ENCODE peak calls at places on chromosomes 7 and 10, in six cellular contexts. V, Y, M, X, U and O are unnamed samples. For H3K4me1, the result is how much of the 10 kb centered on the place peaks cover.

GRCh38 chr10:42690449-42691360 is 52.3 kb upstream of the ZNF33B start:
- DNase-seq in Y (no peak), M (no peak), U (no peak), X (no peak), V (peak), O (no peak)

GRCh38 chr10:69500864-69501468 is 49.7 kb downstream of the TSPAN15 start:
- DNase-seq in M (no peak), Y (no peak), V (peak), U (no peak), X (no peak), O (no peak)

GRCh38 chr7:38296059-38296857 is 22.8 kb upstream of the TARP start:
- DNase-seq in M (no peak), U (no peak), V (no peak), Y (no peak), X (no peak), O (no peak)

GRCh38 chr7:45101748-45102147 is 9.7 kb downstream of the TBRG4 start:
- DNase-seq in U (peak), M (no peak), V (no peak), Y (no peak), X (no peak), O (no peak)

GRCh38 chr10:72171175-72171630 is 44.6 kb upstream of the ANAPC16 start:
- DNase-seq in X (no peak), U (peak), Y (no peak), M (no peak), V (no peak), O (no peak)

GRCh38 chr7:105524840-105525239 is 2.8 kb upstream of the PUS7 start:
- DNase-seq in U (no peak), X (no peak), Y (no peak), V (no peak), M (no peak), O (no peak)

GRCh38 chr10:132272061-132272766 is 35.5 kb downstream of the STK32C start:
- DNase-seq in U (no peak), X (peak), Y (peak), V (no peak), M (no peak), O (no peak)

GRCh38 chr7:6500691-6501090 is 50.6 kb downstream of the GRID2IP start:
- DNase-seq in X (no peak), U (no peak), V (no peak), M (no peak), Y (no peak), O (no peak)

GRCh38 chr7:72298912-72299311 is 113.2 kb downstream of the CALN1 start:
- DNase-seq in Y (no peak), U (no peak), M (no peak), V (no peak), X (no peak), O (no peak)

GRCh38 chr7:152866125-152866524 is 106.6 kb downstream of the ACTR3B start:
- DNase-seq in X (no peak), M (no peak), V (no peak), Y (no peak), U (no peak), O (no peak)

GRCh38 chr10:67695555-67695954 is 440 bp downstream of the CTNNA3 start:
- DNase-seq in X (no peak), V (no peak), U (no peak), Y (peak), M (no peak), O (no peak)

GRCh38 chr7:55534262-55534915 is 37.9 kb downstream of the VOPP1 start:
- DNase-seq in M (peak), V (no peak), X (no peak), Y (peak), U (peak), O (peak)

GRCh38 chr10:118763202-118763988 is 8.6 kb upstream of the CACUL1 start:
- DNase-seq in M (no peak), X (no peak), Y (no peak), U (no peak), V (no peak), O (no peak)

GRCh38 chr7:44376429-44377133 is 51.2 kb upstream of the CAMK2B start:
- DNase-seq in M (no peak), X (no peak), U (no peak), V (no peak), Y (no peak), O (no peak)

GRCh38 chr7:71695189-71695588 is 563.2 kb downstream of the GALNT17 start:
- DNase-seq in M (no peak), Y (no peak), U (no peak), V (no peak), X (no peak), O (no peak)

GRCh38 chr7:81457858-81458522 is 311.9 kb downstream of the HGF start:
- DNase-seq in U (no peak), M (no peak), Y (no peak), X (no peak), V (no peak), O (no peak)

GRCh38 chr7:112252141-112252540 is 45.6 kb downstream of the ZNF277 start:
- DNase-seq in U (no peak), V (no peak), M (no peak), Y (no peak), X (no peak), O (no peak)

GRCh38 chr7:132475669-132476116 is 100.6 kb downstream of the PLXNA4 start:
- DNase-seq in M (no peak), Y (no peak), V (peak), X (no peak), U (no peak), O (no peak)

GRCh38 chr7:38673795-38674194 is 42.6 kb upstream of the AMPH start:
- DNase-seq in V (no peak), Y (no peak), X (no peak), M (peak), U (peak), O (no peak)

GRCh38 chr7:824664-825063 is 7.6 kb upstream of the SUN1 start:
- DNase-seq in Y (no peak), M (no peak), X (peak), U (no peak), V (no peak), O (no peak)

GRCh38 chr7:43591551-43592180 is 8.8 kb downstream of the STK17A start:
- DNase-seq in M (no peak), U (no peak), Y (no peak), X (no peak), V (no peak), O (no peak)

GRCh38 chr10:1268856-1269255 is 212.7 kb downstream of the WDR37 start:
- DNase-seq in Y (peak), X (no peak), M (no peak), U (no peak), V (peak), O (no peak)

GRCh38 chr10:125773702-125774101 is 1.9 kb downstream of the MMP21 start:
- DNase-seq in Y (no peak), V (peak), U (no peak), M (no peak), X (no peak), O (no peak)

GRCh38 chr7:77415822-77416620 is at the start of gene GSAP:
- DNase-seq in M (peak), Y (peak), V (peak), X (peak), U (peak), O (peak)

GRCh38 chr7:136302049-136302448 is 324.9 kb upstream of the MTPN start:
- DNase-seq in V (no peak), U (no peak), X (no peak), Y (no peak), M (no peak), O (no peak)

GRCh38 chr10:22615819-22616499 is 98.4 kb downstream of the PIP4K2A start:
- DNase-seq in V (no peak), X (no peak), Y (no peak), U (peak), M (peak), O (no peak)

GRCh38 chr10:60818134-60818770 is 40.0 kb downstream of the CDK1 start:
- DNase-seq in Y (no peak), X (no peak), V (no peak), U (no peak), M (no peak), O (no peak)

GRCh38 chr7:2876031-2876862 is 32.1 kb upstream of the GNA12 start:
- DNase-seq in U (no peak), V (peak), Y (peak), M (no peak), X (no peak), O (no peak)

GRCh38 chr7:46390042-46390441 is 469.0 kb upstream of the IGFBP3 start:
- DNase-seq in M (no peak), X (no peak), V (no peak), U (no peak), Y (no peak), O (no peak)

GRCh38 chr10:52172581-52172980 is 141.5 kb upstream of the DKK1 start:
- DNase-seq in M (no peak), Y (no peak), U (no peak), X (no peak), V (peak), O (no peak)

GRCh38 chr7:129680400-129680799 is 68.9 kb downstream of the NRF1 start:
- DNase-seq in U (no peak), Y (no peak), M (no peak), V (no peak), X (no peak), O (no peak)

GRCh38 chr10:131929122-131929845 is 28.5 kb downstream of the PPP2R2D start:
- DNase-seq in X (no peak), M (no peak), U (no peak), V (peak), Y (no peak), O (no peak)

GRCh38 chr10:86538547-86538946 is 17.0 kb upstream of the WAPL start:
- DNase-seq in M (peak), X (no peak), Y (peak), U (peak), V (no peak), O (no peak)

GRCh38 chr10:7317799-7318446 is 92.9 kb downstream of the SFMBT2 start:
- DNase-seq in U (no peak), V (no peak), Y (no peak), X (no peak), M (no peak), O (no peak)

GRCh38 chr7:47147213-47147631 is 434.7 kb downstream of the TNS3 start:
- DNase-seq in Y (no peak), V (no peak), M (no peak), U (no peak), X (no peak), O (no peak)

GRCh38 chr10:61897671-61898434 is 3.6 kb upstream of the ARID5B start:
- DNase-seq in M (peak), Y (peak), V (peak), U (peak), X (peak), O (no peak)

GRCh38 chr10:80283119-80283518 is 6.3 kb downstream of the MAT1A start:
- DNase-seq in U (no peak), M (no peak), V (peak), X (no peak), Y (no peak), O (no peak)

GRCh38 chr7:102433319-102434038 is at the start of gene ORAI2:
- DNase-seq in M (peak), Y (peak), U (peak), X (peak), V (peak), O (peak)

GRCh38 chr7:102434039-102434481 is 685 bp downstream of the ORAI2 start:
- DNase-seq in U (no peak), Y (no peak), M (no peak), V (peak), X (peak), O (no peak)

GRCh38 chr7:102431617-102432298 is 1.6 kb upstream of the ORAI2 start:
- DNase-seq in Y (no peak), M (no peak), X (no peak), V (peak), U (no peak), O (peak)

GRCh38 chr7:102429141-102429904 is 4.1 kb upstream of the ORAI2 start:
- DNase-seq in M (no peak), V (no peak), X (no peak), Y (no peak), U (no peak), O (no peak)

DNA sequence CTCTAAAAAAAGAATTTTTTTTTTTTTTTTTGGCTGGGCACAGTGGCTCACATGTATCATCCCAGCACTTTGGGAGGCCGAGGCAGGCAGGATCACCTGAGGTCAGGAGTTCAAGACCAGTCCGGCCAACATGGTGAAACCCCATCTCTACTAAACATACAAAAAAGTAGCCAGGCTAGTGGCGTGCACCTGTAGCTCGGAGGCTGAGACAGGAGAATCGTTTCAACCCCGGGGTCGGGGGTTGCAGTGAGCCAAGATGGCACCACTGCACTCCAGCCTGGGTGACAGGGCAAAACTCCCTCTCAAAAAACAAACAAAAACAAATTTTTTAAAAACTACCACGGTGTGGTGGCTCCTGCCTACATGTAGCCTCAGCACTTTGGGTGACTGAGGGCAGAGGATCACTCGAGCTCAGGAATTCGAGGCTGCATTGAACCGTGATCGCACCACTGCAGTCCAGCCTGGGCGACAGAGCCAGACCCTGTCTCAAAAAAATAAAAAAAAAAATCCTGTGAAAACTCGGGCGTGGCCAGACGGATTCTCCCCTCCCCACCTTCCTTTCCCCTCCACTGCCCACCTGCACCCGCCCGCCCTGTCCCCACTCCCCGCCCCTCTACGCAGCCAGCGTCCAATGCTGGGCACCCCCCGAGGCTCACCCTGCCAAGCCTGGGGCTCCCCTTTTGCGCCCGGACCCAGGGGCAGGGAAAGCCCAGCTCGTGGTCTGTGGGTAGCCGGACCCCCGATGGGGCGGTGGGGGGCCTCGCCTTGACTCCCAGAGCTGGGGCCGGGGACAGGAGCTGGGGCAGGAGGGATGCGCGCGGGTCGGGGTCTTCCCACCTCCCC is 678 bp upstream of the ORAI2 start:
- DNase-seq in M (no peak), X (no peak), U (no peak), Y (no peak), V (peak), O (no peak)
- H3K4me1 ChIP-seq in M (under half), X (under half), U (under half), Y (under half), V (under half), O (half or more)

GRCh38 chr7:27633062-27633461 is 29.6 kb downstream of the HIBADH start:
- DNase-seq in U (no peak), M (no peak), Y (no peak), X (no peak), V (no peak), O (no peak)

GRCh38 chr7:27631411-27631810 is 31.3 kb downstream of the HIBADH start:
- DNase-seq in U (no peak), M (no peak), X (no peak), Y (no peak), V (no peak), O (no peak)

GRCh38 chr7:27636326-27637006 is 26.2 kb downstream of the HIBADH start:
- DNase-seq in X (no peak), M (no peak), Y (no peak), V (no peak), U (no peak), O (no peak)

GRCh38 chr7:27634892-27635538 is 27.7 kb downstream of the HIBADH start:
- DNase-seq in V (no peak), M (no peak), Y (no peak), U (no peak), X (no peak), O (no peak)

GRCh38 chr7:27635728-27636127 is 27.0 kb downstream of the HIBADH start:
- DNase-seq in X (no peak), M (no peak), U (no peak), V (no peak), Y (no peak), O (no peak)
- H3K27ac ChIP-seq in X (no peak), M (no peak), U (no peak), V (no peak), Y (no peak), O (no peak)

GRCh38 chr7:128358233-128358632 is 3.3 kb downstream of the PRRT4 start:
- DNase-seq in V (no peak), Y (no peak), U (no peak), M (no peak), X (no peak), O (no peak)
- H3K4me1 ChIP-seq in V (under half), Y (under half), U (under half), M (under half), X (under half), O (under half)

DNA sequence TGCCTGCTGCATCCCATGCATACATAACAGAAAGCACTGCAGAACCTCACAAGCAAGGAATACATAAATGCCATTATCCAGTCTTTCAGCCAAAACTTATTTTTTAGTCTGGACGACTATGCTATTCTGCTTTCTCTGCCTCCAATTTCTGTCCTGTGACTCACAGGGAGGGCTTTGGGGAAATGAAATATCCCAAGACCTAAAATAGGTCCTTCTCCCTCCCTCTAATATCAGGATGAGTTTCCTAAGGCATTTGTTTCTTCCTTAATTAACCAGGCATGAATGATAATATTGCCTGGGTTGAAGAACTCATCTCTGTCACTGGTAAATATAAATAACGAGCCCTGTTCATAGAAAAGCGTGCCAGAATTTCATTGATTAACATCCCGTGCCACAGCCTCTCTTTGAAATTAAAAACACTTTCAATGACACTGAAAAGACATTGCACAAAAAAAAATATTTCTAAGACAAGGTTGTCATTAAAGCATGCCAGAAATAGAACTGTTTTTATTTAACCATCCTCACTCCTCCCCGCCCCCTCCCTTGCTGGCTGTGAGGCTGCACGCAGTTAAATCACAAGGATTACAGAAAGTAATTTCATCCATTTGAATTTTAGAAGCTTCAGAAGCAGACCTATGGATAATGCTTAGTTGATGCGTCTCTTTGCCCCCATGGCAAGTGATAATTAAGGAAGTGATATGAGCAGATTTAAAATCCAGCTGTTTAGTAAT is 103.0 kb upstream of the ANKRD1 start:
- DNase-seq in V (no peak), U (no peak), Y (no peak), X (peak), M (no peak), O (no peak)
- H3K27ac ChIP-seq in V (no peak), U (no peak), Y (no peak), X (peak), M (peak), O (no peak)